ENCODE peak calls at places on chromosomes 16 and 17, in ten cellular contexts. B is cardiac muscle cell, L is A549, X is heart right ventricle, N is IMR-90, F is tibial nerve, U is K562, K is SK-N-SH, R is right atrium auricular region, D is suprapubic skin. O is an unnamed sample.
A peak's percentile ranks its signal among the peaks of the same experiment; 100 is the strongest.

GRCh38 chr17:58331815-58332719 is 3.5 kb upstream of the TSPOAP1 start:
- DNase-seq in U (peak; percentile 92), L (no peak), B (no peak), X (peak; percentile 64), D (no peak), K (peak; percentile 36), N (no peak), F (peak; percentile 43), R (no peak), O (peak; percentile 55)

GRCh38 chr17:29063992-29064391 is 21.1 kb downstream of the PIPOX start:
- DNase-seq in B (no peak), F (no peak), K (no peak), D (no peak), L (no peak), U (no peak), R (no peak), X (no peak), N (no peak), O (no peak)

GRCh38 chr17:66240630-66241029 is 11.4 kb upstream of the APOH start:
- DNase-seq in B (no peak), U (no peak), F (no peak), R (no peak), N (peak; percentile 74), X (no peak), D (no peak), K (no peak), L (no peak), O (no peak)

GRCh38 chr16:30775131-30775380 is 11.9 kb downstream of the ZNF629 start:
- DNase-seq in K (no peak), B (no peak), D (no peak), N (no peak), U (no peak), L (no peak), R (no peak), F (no peak), X (no peak), O (no peak)

GRCh38 chr17:2796164-2797140 is at the start of gene RAP1GAP2:
- DNase-seq in D (peak; percentile 77), X (peak; percentile 37), K (no peak), B (no peak), N (no peak), L (no peak), R (peak; percentile 60), U (no peak), F (peak; percentile 18), O (no peak)

GRCh38 chr16:48112603-48113400 is 43.0 kb downstream of the ABCC12 start:
- DNase-seq in D (no peak), U (no peak), R (no peak), F (no peak), N (no peak), X (peak; percentile 61), B (no peak), L (no peak), K (peak; percentile 60), O (no peak)

GRCh38 chr17:36703860-36704266 is 102.5 kb downstream of the MRM1 start:
- DNase-seq in X (peak; percentile 17), F (no peak), B (peak; percentile 88), D (no peak), N (peak; percentile 11), U (peak; percentile 76), K (peak; percentile 37), L (peak; percentile 51), R (no peak), O (peak; percentile 17)

GRCh38 chr16:57984443-57985203 is 13.7 kb upstream of the CNGB1 start:
- DNase-seq in D (peak; percentile 89), U (peak; percentile 98), R (peak; percentile 82), L (peak; percentile 69), N (peak; percentile 62), F (peak; percentile 57), B (peak; percentile 97), K (peak; percentile 96), X (peak; percentile 67), O (peak; percentile 85)

GRCh38 chr17:69723741-69724140 is 309.2 kb downstream of the MAP2K6 start:
- DNase-seq in K (no peak), R (no peak), F (no peak), X (no peak), D (no peak), N (no peak), L (no peak), U (no peak), B (no peak), O (no peak)

GRCh38 chr17:37772982-37773381 is 28.1 kb upstream of the HNF1B start:
- DNase-seq in F (no peak), U (no peak), D (no peak), N (no peak), X (no peak), R (no peak), K (no peak), L (no peak), B (no peak), O (no peak)

GRCh38 chr16:11949527-11949926 is 7.7 kb upstream of the NPIPB2 start:
- DNase-seq in X (peak; percentile 23), F (no peak), K (peak; percentile 68), R (no peak), L (peak; percentile 55), U (peak; percentile 58), B (peak; percentile 77), D (no peak), N (peak; percentile 47), O (peak; percentile 16)

GRCh38 chr17:16351831-16352230 is 1.4 kb downstream of the CENPV start:
- DNase-seq in D (no peak), R (no peak), K (no peak), U (no peak), F (no peak), N (peak; percentile 75), B (no peak), L (no peak), X (no peak), O (no peak)

GRCh38 chr17:42459983-42460300 is 1.3 kb downstream of the ATP6V0A1 start:
- DNase-seq in K (peak; percentile 32), R (no peak), X (no peak), D (no peak), L (no peak), B (peak; percentile 48), N (peak; percentile 62), U (peak; percentile 27), F (no peak), O (no peak)

GRCh38 chr16:48978501-48978900 is 303.1 kb downstream of the CBLN1 start:
- DNase-seq in B (no peak), D (no peak), U (no peak), N (no peak), K (no peak), F (no peak), R (no peak), X (no peak), L (no peak), O (no peak)

DNA sequence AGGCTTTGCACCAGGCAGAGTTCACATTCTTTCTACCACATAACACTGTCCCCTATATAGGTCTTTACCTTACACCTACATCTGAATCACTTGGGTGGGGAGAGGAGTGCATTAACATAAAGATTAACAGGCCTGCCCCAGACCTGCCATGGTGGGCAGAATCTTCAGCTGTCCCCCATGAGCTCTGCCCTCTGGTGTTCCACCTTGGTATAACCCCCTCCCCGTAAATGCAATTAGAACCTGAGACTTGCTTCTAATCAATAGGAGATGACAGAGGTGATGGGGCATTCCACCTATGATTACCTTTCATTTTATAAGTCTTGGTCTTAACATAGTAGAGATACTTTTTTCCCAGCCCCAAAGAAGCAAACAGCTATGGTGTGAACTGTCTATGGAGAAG is 20.4 kb upstream of the GRIN2A start:
- DNase-seq in N (no peak), K (no peak), R (no peak), B (no peak), U (no peak), F (no peak), L (no peak), D (no peak), X (no peak), O (no peak)
- TF ChIP-seq CTCF in N (no peak), K (no peak), R (no peak), B (no peak), U (peak; percentile 36), F (no peak), L (no peak), D (no peak), X (no peak), O (no peak)

DNA sequence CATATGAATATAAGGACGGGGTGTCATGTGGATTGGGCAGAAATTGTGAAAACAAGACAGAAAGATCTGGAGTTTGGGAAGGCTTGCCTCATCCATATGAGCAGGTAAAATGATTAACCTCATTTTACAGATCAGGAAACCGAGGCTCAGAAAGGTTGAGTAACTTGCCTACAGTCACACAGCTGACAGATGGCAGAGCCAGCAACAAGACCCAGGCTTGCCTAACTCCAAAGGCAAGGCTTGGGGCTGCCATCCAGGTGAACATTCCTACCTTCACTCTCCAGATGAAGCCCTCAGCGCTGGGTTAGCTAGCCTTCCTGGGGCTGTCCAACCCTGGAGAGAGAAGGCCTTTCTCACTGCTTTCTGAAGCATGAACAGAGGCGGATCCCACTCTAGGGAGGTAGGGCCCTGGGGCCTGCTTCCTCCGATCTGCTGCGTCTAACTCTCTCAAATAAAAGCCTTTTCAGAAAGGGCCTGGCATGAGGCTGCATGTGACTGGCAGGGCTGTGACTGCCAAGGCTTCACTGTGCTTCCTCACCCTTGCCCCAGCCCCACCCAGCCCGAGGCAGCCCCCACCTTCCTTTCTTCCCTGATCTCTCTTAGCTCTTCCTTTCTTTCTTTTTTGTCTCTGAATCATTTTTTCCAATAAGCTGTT is 107.8 kb downstream of the GNAO1 start:
- DNase-seq in D (no peak), K (peak; percentile 66), R (no peak), N (no peak), L (no peak), F (peak; percentile 22), U (no peak), B (no peak), X (peak; percentile 18), O (no peak)
- H3K27ac ChIP-seq in D (peak overlapping the region; percentile 47), K (peak overlapping the region; percentile 50), R (peak overlapping the region; percentile 78), N (no peak overlapping the region), L (no peak overlapping the region), F (peak overlapping the region; percentile 52), U (no peak overlapping the region), B (no peak overlapping the region), X (peak overlapping the region; percentile 53), O (no peak overlapping the region)

GRCh38 chr17:45130640-45131293 is 1.5 kb downstream of the PLCD3 start:
- DNase-seq in N (no peak), B (no peak), R (no peak), L (no peak), X (no peak), F (no peak), K (no peak), D (no peak), U (no peak), O (no peak)
- H3K4me1 ChIP-seq in N (peaks cover 35% of the 10 kb centered on the region), B (peaks cover 15% of the 10 kb centered on the region), R (no peaks in the 10 kb centered on the region), L (peaks cover 54% of the 10 kb centered on the region), X (peaks cover 54% of the 10 kb centered on the region), F (peaks cover 33% of the 10 kb centered on the region), K (peaks cover 23% of the 10 kb centered on the region), D (peaks cover 60% of the 10 kb centered on the region), U (peaks cover 23% of the 10 kb centered on the region), O (peaks cover 5% of the 10 kb centered on the region)

DNA sequence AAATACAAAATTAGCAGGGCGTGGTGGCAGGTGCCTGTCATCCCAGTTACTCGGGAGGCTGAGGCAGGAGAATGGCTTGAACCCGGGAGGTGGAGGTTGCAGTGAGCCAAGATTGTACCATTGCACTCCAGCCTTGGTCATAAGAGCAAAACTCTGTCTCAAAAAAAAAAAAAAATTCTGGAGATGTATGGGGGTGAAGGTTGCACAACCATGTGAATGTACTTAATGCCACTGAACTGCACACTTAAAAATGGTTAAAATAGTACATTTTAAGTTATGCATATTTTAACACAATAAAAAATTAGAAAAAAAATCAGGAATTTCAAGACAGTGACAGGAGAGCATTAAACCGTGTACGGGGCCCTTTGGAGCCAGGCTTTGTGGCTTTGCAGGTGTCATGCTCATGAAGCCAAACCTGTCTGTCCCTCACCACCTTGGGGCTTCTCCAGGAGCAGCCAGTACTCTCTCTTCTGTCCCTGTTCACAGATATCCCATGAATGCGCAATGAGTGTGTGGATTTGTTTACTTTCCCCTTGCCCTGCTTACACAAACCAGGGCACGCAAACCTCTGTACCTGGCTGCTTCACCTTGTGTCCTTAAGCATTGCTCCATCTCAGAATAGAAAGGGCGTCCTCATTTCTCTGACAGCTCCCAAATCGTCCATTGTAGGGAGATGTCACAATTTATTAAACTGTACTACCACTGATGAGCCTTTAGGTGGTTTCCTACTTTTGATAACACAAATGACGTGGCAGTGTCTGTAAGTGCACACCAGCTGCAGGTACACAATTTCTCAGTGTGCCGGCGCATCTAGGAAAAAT is 58.2 kb upstream of the CBX4 start:
- DNase-seq in U (no peak), R (no peak), N (no peak), D (no peak), K (no peak), F (no peak), L (no peak), X (no peak), B (no peak), O (no peak)
- TF ChIP-seq CTCF in U (no peak), R (no peak), N (no peak), D (no peak), K (no peak), F (no peak), L (no peak), X (no peak), B (no peak), O (no peak)

O was measured in pancreas.